ENCODE peak calls at places on chromosomes 4 and X, in six cellular contexts. Y, W, M, H, L and T are unnamed samples.

GRCh38 chr4:7103599-7104365 is 35.9 kb upstream of the GRPEL1 start:
- DNase-seq in W (no peak), H (no peak), Y (peak), M (peak), L (peak), T (peak)

GRCh38 chrX:84258708-84259107 is 70.7 kb upstream of the RPS6KA6 start:
- DNase-seq in H (no peak), L (no peak), M (no peak), W (no peak), Y (no peak), T (no peak)

GRCh38 chrX:129768586-129769466 is 10.9 kb upstream of the SASH3 start:
- DNase-seq in Y (no peak), M (no peak), L (no peak), H (no peak), W (no peak), T (no peak)

GRCh38 chr4:8383016-8383415 is 57.5 kb downstream of the ACOX3 start:
- DNase-seq in L (no peak), M (no peak), W (no peak), H (no peak), Y (no peak), T (no peak)

GRCh38 chrX:10198254-10198653 is 41.5 kb downstream of the CLCN4 start:
- DNase-seq in L (no peak), Y (peak), W (no peak), H (no peak), M (no peak), T (no peak)

GRCh38 chr4:138831943-138832342 is 183.6 kb upstream of the NOCT start:
- DNase-seq in W (no peak), Y (no peak), H (peak), L (no peak), M (no peak), T (no peak)

GRCh38 chr4:92305148-92305877 is 1.5 kb downstream of the GRID2 start:
- DNase-seq in M (peak), L (peak), Y (peak), H (no peak), W (peak), T (no peak)

GRCh38 chrX:49000640-49001039 is 1.4 kb downstream of the GRIPAP1 start:
- DNase-seq in M (no peak), W (no peak), H (no peak), Y (no peak), L (no peak), T (no peak)

GRCh38 chr4:181536753-181537434 is 706.3 kb upstream of the TENM3 start:
- DNase-seq in H (no peak), M (no peak), W (no peak), Y (no peak), L (peak), T (no peak)

GRCh38 chr4:79528241-79528706 is 120.2 kb upstream of the GK2 start:
- DNase-seq in H (no peak), Y (no peak), L (no peak), W (peak), M (no peak), T (no peak)

GRCh38 chrX:43717161-43717560 is 61.1 kb downstream of the MAOA start:
- DNase-seq in L (no peak), H (no peak), W (peak), M (no peak), Y (no peak), T (no peak)

GRCh38 chr4:158255727-158256324 is 45.5 kb downstream of the TMEM144 start:
- DNase-seq in Y (peak), W (peak), H (peak), L (peak), M (no peak), T (peak)

GRCh38 chr4:181030961-181031360 is 1212.2 kb upstream of the TENM3 start:
- DNase-seq in Y (peak), H (no peak), L (no peak), M (no peak), W (peak), T (no peak)

GRCh38 chr4:186341655-186342054 is 75.7 kb downstream of the F11 start:
- DNase-seq in M (no peak), H (no peak), Y (no peak), W (no peak), L (no peak), T (no peak)

GRCh38 chrX:108123591-108124366 is 32.2 kb downstream of the ATG4A start:
- DNase-seq in L (no peak), Y (no peak), W (peak), M (peak), H (no peak), T (no peak)

GRCh38 chr4:127782275-127783025 is at the start of gene HSPA4L:
- DNase-seq in Y (peak), M (peak), H (peak), L (peak), W (peak), T (peak)

GRCh38 chr4:137310593-137311490 is 221.5 kb downstream of the PCDH18 start:
- DNase-seq in L (no peak), H (no peak), M (no peak), W (peak), Y (peak), T (no peak)

GRCh38 chr4:121791481-121791880 is 9.6 kb upstream of the EXOSC9 start:
- DNase-seq in M (no peak), L (no peak), H (no peak), W (no peak), Y (peak), T (no peak)

GRCh38 chrX:48472225-48472624 is 2.2 kb upstream of the SLC38A5 start:
- DNase-seq in L (no peak), W (no peak), H (no peak), M (no peak), Y (no peak), T (no peak)